ENCODE peak calls at places on chromosomes 11 and 22, in six cellular contexts. One of them, this sample, is unnamed.

GRCh38 chr22:20648306-20648903 is 125.5 kb upstream of the SERPIND1 start:
- DNase-seq in mucosa of gallbladder: no peak
- DNase-seq in NCI-H2029 treated with DMSO at 0.1 percent for 48 hours: no peak
- DNase-seq in GM04504: no peak
- DNase-seq in activated T-helper 9 cell treated with anti-CD3 and anti-CD28 coated beads, Interleukin-2, amount 50 U/mL, for 16 hours: no peak
- DNase-seq in adipocyte: no peak
- DNase-seq in this sample: no peak

GRCh38 chr11:115961168-115962003 is 457.2 kb upstream of the CADM1 start:
- DNase-seq in activated T-helper 9 cell treated with anti-CD3 and anti-CD28 coated beads, Interleukin-2, amount 50 U/mL, for 16 hours: no peak
- DNase-seq in GM04504: no peak
- DNase-seq in mucosa of gallbladder: no peak
- DNase-seq in adipocyte: no peak
- DNase-seq in NCI-H2029 treated with DMSO at 0.1 percent for 48 hours: no peak
- DNase-seq in this sample: no peak

GRCh38 chr11:112886707-112887370 is 74.4 kb upstream of the NCAM1 start:
- DNase-seq in mucosa of gallbladder: no peak
- DNase-seq in NCI-H2029 treated with DMSO at 0.1 percent for 48 hours: no peak
- DNase-seq in adipocyte: no peak
- DNase-seq in GM04504: no peak
- DNase-seq in activated T-helper 9 cell treated with anti-CD3 and anti-CD28 coated beads, Interleukin-2, amount 50 U/mL, for 16 hours: no peak
- DNase-seq in this sample: no peak

GRCh38 chr11:76598426-76598839 is 72.1 kb downstream of the LRRC32 start:
- DNase-seq in activated T-helper 9 cell treated with anti-CD3 and anti-CD28 coated beads, Interleukin-2, amount 50 U/mL, for 16 hours: no peak
- DNase-seq in mucosa of gallbladder: no peak
- DNase-seq in GM04504: no peak
- DNase-seq in NCI-H2029 treated with DMSO at 0.1 percent for 48 hours: no peak
- DNase-seq in adipocyte: no peak
- DNase-seq in this sample: peak

GRCh38 chr11:124174001-124174400 is 9.1 kb upstream of the OR10D3 start:
- DNase-seq in mucosa of gallbladder: no peak
- DNase-seq in adipocyte: peak
- DNase-seq in GM04504: peak
- DNase-seq in NCI-H2029 treated with DMSO at 0.1 percent for 48 hours: peak
- DNase-seq in activated T-helper 9 cell treated with anti-CD3 and anti-CD28 coated beads, Interleukin-2, amount 50 U/mL, for 16 hours: no peak
- DNase-seq in this sample: peak

GRCh38 chr11:126824035-126824607 is 176.4 kb downstream of the KIRREL3 start:
- DNase-seq in mucosa of gallbladder: peak
- DNase-seq in adipocyte: no peak
- DNase-seq in GM04504: no peak
- DNase-seq in NCI-H2029 treated with DMSO at 0.1 percent for 48 hours: peak
- DNase-seq in activated T-helper 9 cell treated with anti-CD3 and anti-CD28 coated beads, Interleukin-2, amount 50 U/mL, for 16 hours: no peak
- DNase-seq in this sample: no peak

GRCh38 chr22:19331975-19332374 is 40.5 kb upstream of the CLTCL1 start:
- DNase-seq in GM04504: no peak
- DNase-seq in NCI-H2029 treated with DMSO at 0.1 percent for 48 hours: no peak
- DNase-seq in mucosa of gallbladder: no peak
- DNase-seq in adipocyte: no peak
- DNase-seq in activated T-helper 9 cell treated with anti-CD3 and anti-CD28 coated beads, Interleukin-2, amount 50 U/mL, for 16 hours: no peak
- DNase-seq in this sample: no peak

GRCh38 chr11:46315783-46316563 is 31.3 kb upstream of the DGKZ start:
- DNase-seq in GM04504: no peak
- DNase-seq in NCI-H2029 treated with DMSO at 0.1 percent for 48 hours: peak
- DNase-seq in adipocyte: no peak
- DNase-seq in activated T-helper 9 cell treated with anti-CD3 and anti-CD28 coated beads, Interleukin-2, amount 50 U/mL, for 16 hours: no peak
- DNase-seq in mucosa of gallbladder: peak
- DNase-seq in this sample: no peak

GRCh38 chr11:120565436-120566155 is 54.0 kb downstream of the GRIK4 start:
- DNase-seq in NCI-H2029 treated with DMSO at 0.1 percent for 48 hours: no peak
- DNase-seq in mucosa of gallbladder: no peak
- DNase-seq in activated T-helper 9 cell treated with anti-CD3 and anti-CD28 coated beads, Interleukin-2, amount 50 U/mL, for 16 hours: no peak
- DNase-seq in GM04504: no peak
- DNase-seq in adipocyte: no peak
- DNase-seq in this sample: no peak

GRCh38 chr11:104891135-104891534 is 7.1 kb downstream of the CASP12 start:
- DNase-seq in mucosa of gallbladder: no peak
- DNase-seq in NCI-H2029 treated with DMSO at 0.1 percent for 48 hours: no peak
- DNase-seq in GM04504: peak
- DNase-seq in activated T-helper 9 cell treated with anti-CD3 and anti-CD28 coated beads, Interleukin-2, amount 50 U/mL, for 16 hours: no peak
- DNase-seq in adipocyte: no peak
- DNase-seq in this sample: peak

GRCh38 chr11:125229916-125230315 is 65.4 kb downstream of the PKNOX2 start:
- DNase-seq in activated T-helper 9 cell treated with anti-CD3 and anti-CD28 coated beads, Interleukin-2, amount 50 U/mL, for 16 hours: no peak
- DNase-seq in NCI-H2029 treated with DMSO at 0.1 percent for 48 hours: no peak
- DNase-seq in adipocyte: no peak
- DNase-seq in mucosa of gallbladder: no peak
- DNase-seq in GM04504: no peak
- DNase-seq in this sample: no peak

GRCh38 chr22:32661737-32662586 is 139.5 kb upstream of the TIMP3 start:
- DNase-seq in GM04504: peak
- DNase-seq in activated T-helper 9 cell treated with anti-CD3 and anti-CD28 coated beads, Interleukin-2, amount 50 U/mL, for 16 hours: no peak
- DNase-seq in adipocyte: peak
- DNase-seq in mucosa of gallbladder: no peak
- DNase-seq in NCI-H2029 treated with DMSO at 0.1 percent for 48 hours: no peak
- DNase-seq in this sample: peak

GRCh38 chr22:17997456-17997855 is 26.9 kb downstream of the MICAL3 start:
- DNase-seq in GM04504: no peak
- DNase-seq in NCI-H2029 treated with DMSO at 0.1 percent for 48 hours: no peak
- DNase-seq in adipocyte: no peak
- DNase-seq in mucosa of gallbladder: no peak
- DNase-seq in activated T-helper 9 cell treated with anti-CD3 and anti-CD28 coated beads, Interleukin-2, amount 50 U/mL, for 16 hours: no peak
- DNase-seq in this sample: peak

GRCh38 chr11:76244311-76245061 is 38.2 kb upstream of the WNT11 start:
- DNase-seq in mucosa of gallbladder: no peak
- DNase-seq in activated T-helper 9 cell treated with anti-CD3 and anti-CD28 coated beads, Interleukin-2, amount 50 U/mL, for 16 hours: no peak
- DNase-seq in NCI-H2029 treated with DMSO at 0.1 percent for 48 hours: no peak
- DNase-seq in adipocyte: no peak
- DNase-seq in GM04504: no peak
- DNase-seq in this sample: no peak

GRCh38 chr22:33563568-33563967 is 356.7 kb downstream of the LARGE1 start:
- DNase-seq in adipocyte: no peak
- DNase-seq in GM04504: no peak
- DNase-seq in activated T-helper 9 cell treated with anti-CD3 and anti-CD28 coated beads, Interleukin-2, amount 50 U/mL, for 16 hours: no peak
- DNase-seq in NCI-H2029 treated with DMSO at 0.1 percent for 48 hours: peak
- DNase-seq in mucosa of gallbladder: no peak
- DNase-seq in this sample: no peak

GRCh38 chr11:68335693-68336092 is 23.3 kb downstream of the LRP5 start:
- DNase-seq in NCI-H2029 treated with DMSO at 0.1 percent for 48 hours: no peak
- DNase-seq in activated T-helper 9 cell treated with anti-CD3 and anti-CD28 coated beads, Interleukin-2, amount 50 U/mL, for 16 hours: no peak
- DNase-seq in mucosa of gallbladder: no peak
- DNase-seq in GM04504: no peak
- DNase-seq in adipocyte: no peak
- DNase-seq in this sample: no peak

GRCh38 chr11:69239320-69240040 is 54.5 kb upstream of the MYEOV start:
- DNase-seq in NCI-H2029 treated with DMSO at 0.1 percent for 48 hours: no peak
- DNase-seq in GM04504: no peak
- DNase-seq in activated T-helper 9 cell treated with anti-CD3 and anti-CD28 coated beads, Interleukin-2, amount 50 U/mL, for 16 hours: no peak
- DNase-seq in adipocyte: no peak
- DNase-seq in mucosa of gallbladder: no peak
- DNase-seq in this sample: no peak

GRCh38 chr11:69943066-69943465 is 123.8 kb upstream of the FGF3 start:
- DNase-seq in mucosa of gallbladder: no peak
- DNase-seq in GM04504: no peak
- DNase-seq in activated T-helper 9 cell treated with anti-CD3 and anti-CD28 coated beads, Interleukin-2, amount 50 U/mL, for 16 hours: no peak
- DNase-seq in adipocyte: no peak
- DNase-seq in NCI-H2029 treated with DMSO at 0.1 percent for 48 hours: no peak
- DNase-seq in this sample: peak

GRCh38 chr11:76184551-76184993 is 21.7 kb downstream of the WNT11 start:
- DNase-seq in adipocyte: peak
- DNase-seq in NCI-H2029 treated with DMSO at 0.1 percent for 48 hours: no peak
- DNase-seq in mucosa of gallbladder: no peak
- DNase-seq in activated T-helper 9 cell treated with anti-CD3 and anti-CD28 coated beads, Interleukin-2, amount 50 U/mL, for 16 hours: no peak
- DNase-seq in GM04504: no peak
- DNase-seq in this sample: peak

GRCh38 chr11:68569357-68569756 is 108.8 kb downstream of the PPP6R3 start:
- DNase-seq in activated T-helper 9 cell treated with anti-CD3 and anti-CD28 coated beads, Interleukin-2, amount 50 U/mL, for 16 hours: no peak
- DNase-seq in NCI-H2029 treated with DMSO at 0.1 percent for 48 hours: no peak
- DNase-seq in adipocyte: no peak
- DNase-seq in GM04504: no peak
- DNase-seq in mucosa of gallbladder: no peak
- DNase-seq in this sample: no peak